ENCODE peak calls at places on chromosomes 16 and 17, in nine cellular contexts. One of them, this sample, is unnamed.

GRCh38 chr16:49556252-49557069 is 182.9 kb downstream of the C16orf78 start:
- DNase-seq in lower leg skin: no peak
- DNase-seq in GM12892: no peak
- DNase-seq in right lobe of liver: no peak
- DNase-seq in ovary: no peak
- DNase-seq in body of pancreas: no peak
- DNase-seq in H54: peak; percentile 15
- DNase-seq in GM12891: no peak
- DNase-seq in IMR-90: peak; percentile 35
- DNase-seq in this sample: peak; percentile 5

GRCh38 chr16:73176577-73177013 is 128.7 kb upstream of the ZFHX3 start:
- DNase-seq in lower leg skin: no peak
- DNase-seq in body of pancreas: no peak
- DNase-seq in GM12892: no peak
- DNase-seq in H54: peak; percentile 45
- DNase-seq in GM12891: no peak
- DNase-seq in right lobe of liver: no peak
- DNase-seq in IMR-90: peak; percentile 94
- DNase-seq in ovary: no peak
- DNase-seq in this sample: peak; percentile 39

GRCh38 chr17:82399601-82400101 is 18.5 kb upstream of the HEXD start:
- DNase-seq in GM12892: no peak
- DNase-seq in GM12891: no peak
- DNase-seq in IMR-90: no peak
- DNase-seq in right lobe of liver: no peak
- DNase-seq in lower leg skin: no peak
- DNase-seq in H54: no peak
- DNase-seq in ovary: no peak
- DNase-seq in body of pancreas: no peak
- DNase-seq in this sample: no peak

GRCh38 chr17:8862213-8863056 is 5.0 kb downstream of the PIK3R6 start:
- DNase-seq in right lobe of liver: no peak
- DNase-seq in body of pancreas: no peak
- DNase-seq in lower leg skin: peak; percentile 60
- DNase-seq in GM12892: no peak
- DNase-seq in GM12891: no peak
- DNase-seq in H54: no peak
- DNase-seq in IMR-90: no peak
- DNase-seq in ovary: no peak
- DNase-seq in this sample: no peak

GRCh38 chr16:66270333-66270927 is 96.1 kb upstream of the CDH5 start:
- DNase-seq in GM12892: peak; percentile 84
- DNase-seq in lower leg skin: peak; percentile 91
- DNase-seq in IMR-90: peak; percentile 54
- DNase-seq in ovary: peak; percentile 87
- DNase-seq in right lobe of liver: peak; percentile 70
- DNase-seq in body of pancreas: peak; percentile 64
- DNase-seq in H54: peak; percentile 80
- DNase-seq in GM12891: peak; percentile 88
- DNase-seq in this sample: peak; percentile 54

GRCh38 chr16:16075463-16076399 is 126.3 kb downstream of the ABCC1 start:
- DNase-seq in IMR-90: peak; percentile 41
- DNase-seq in GM12891: no peak
- DNase-seq in lower leg skin: peak; percentile 90
- DNase-seq in ovary: peak; percentile 72
- DNase-seq in H54: no peak
- DNase-seq in body of pancreas: peak; percentile 36
- DNase-seq in right lobe of liver: peak; percentile 58
- DNase-seq in GM12892: no peak
- DNase-seq in this sample: no peak

GRCh38 chr16:23691483-23692189 is 12.9 kb downstream of the PLK1 start:
- DNase-seq in H54: peak; percentile 64
- DNase-seq in ovary: no peak
- DNase-seq in body of pancreas: no peak
- DNase-seq in right lobe of liver: no peak
- DNase-seq in GM12891: no peak
- DNase-seq in IMR-90: no peak
- DNase-seq in lower leg skin: no peak
- DNase-seq in GM12892: no peak
- DNase-seq in this sample: no peak

GRCh38 chr17:27413792-27414191 is 42.5 kb upstream of the KSR1 start:
- DNase-seq in lower leg skin: peak; percentile 13
- DNase-seq in GM12891: no peak
- DNase-seq in GM12892: no peak
- DNase-seq in H54: no peak
- DNase-seq in IMR-90: no peak
- DNase-seq in right lobe of liver: no peak
- DNase-seq in body of pancreas: no peak
- DNase-seq in ovary: no peak
- DNase-seq in this sample: no peak

GRCh38 chr16:66521951-66522771 is 27.8 kb downstream of the TK2 start:
- DNase-seq in right lobe of liver: peak; percentile 67
- DNase-seq in lower leg skin: peak; percentile 88
- DNase-seq in GM12892: peak; percentile 47
- DNase-seq in IMR-90: peak; percentile 76
- DNase-seq in H54: peak; percentile 82
- DNase-seq in ovary: no peak
- DNase-seq in GM12891: peak; percentile 35
- DNase-seq in body of pancreas: no peak
- DNase-seq in this sample: no peak

GRCh38 chr16:84950906-84951305 is 60.4 kb downstream of the ZDHHC7 start:
- DNase-seq in ovary: no peak
- DNase-seq in right lobe of liver: no peak
- DNase-seq in H54: no peak
- DNase-seq in IMR-90: no peak
- DNase-seq in body of pancreas: no peak
- DNase-seq in GM12892: no peak
- DNase-seq in GM12891: no peak
- DNase-seq in lower leg skin: no peak
- DNase-seq in this sample: peak; percentile 36

GRCh38 chr17:45848868-45849535 is 4.3 kb downstream of the SPPL2C start:
- DNase-seq in body of pancreas: no peak
- DNase-seq in GM12892: no peak
- DNase-seq in right lobe of liver: no peak
- DNase-seq in IMR-90: no peak
- DNase-seq in GM12891: no peak
- DNase-seq in H54: no peak
- DNase-seq in lower leg skin: no peak
- DNase-seq in ovary: no peak
- DNase-seq in this sample: no peak

GRCh38 chr16:18037051-18037450 is 299.5 kb downstream of the NPIPA8 start:
- DNase-seq in GM12892: no peak
- DNase-seq in H54: no peak
- DNase-seq in right lobe of liver: no peak
- DNase-seq in IMR-90: no peak
- DNase-seq in lower leg skin: no peak
- DNase-seq in GM12891: no peak
- DNase-seq in ovary: no peak
- DNase-seq in body of pancreas: no peak
- DNase-seq in this sample: no peak

GRCh38 chr17:39099686-39100293 is 51.6 kb downstream of the PLXDC1 start:
- DNase-seq in lower leg skin: no peak
- DNase-seq in body of pancreas: peak; percentile 17
- DNase-seq in IMR-90: peak; percentile 62
- DNase-seq in right lobe of liver: no peak
- DNase-seq in H54: no peak
- DNase-seq in GM12891: no peak
- DNase-seq in GM12892: no peak
- DNase-seq in ovary: peak; percentile 93
- DNase-seq in this sample: no peak

GRCh38 chr17:4161179-4161559 is 18.2 kb downstream of the CYB5D2 start:
- DNase-seq in body of pancreas: no peak
- DNase-seq in right lobe of liver: no peak
- DNase-seq in H54: peak; percentile 90
- DNase-seq in GM12892: no peak
- DNase-seq in lower leg skin: no peak
- DNase-seq in GM12891: no peak
- DNase-seq in IMR-90: peak; percentile 93
- DNase-seq in ovary: no peak
- DNase-seq in this sample: no peak

GRCh38 chr16:62135903-62136302 is 99.7 kb upstream of the CDH8 start:
- DNase-seq in body of pancreas: no peak
- DNase-seq in GM12891: no peak
- DNase-seq in H54: no peak
- DNase-seq in lower leg skin: no peak
- DNase-seq in right lobe of liver: no peak
- DNase-seq in ovary: no peak
- DNase-seq in GM12892: no peak
- DNase-seq in IMR-90: no peak
- DNase-seq in this sample: no peak

GRCh38 chr17:44324092-44324570 is 492 bp downstream of the SLC25A39 start:
- DNase-seq in ovary: no peak
- DNase-seq in GM12892: no peak
- DNase-seq in IMR-90: no peak
- DNase-seq in H54: no peak
- DNase-seq in body of pancreas: peak; percentile 37
- DNase-seq in lower leg skin: peak; percentile 89
- DNase-seq in right lobe of liver: no peak
- DNase-seq in GM12891: no peak
- DNase-seq in this sample: peak; percentile 63
- TF ChIP-seq POLR2A in ovary: no peak
- TF ChIP-seq POLR2A in GM12892: no peak
- TF ChIP-seq POLR2A in IMR-90: no peak
- TF ChIP-seq POLR2A in H54: no peak
- TF ChIP-seq POLR2A in body of pancreas: no peak
- TF ChIP-seq POLR2A in lower leg skin: no peak
- TF ChIP-seq POLR2A in right lobe of liver: no peak
- TF ChIP-seq POLR2A in GM12891: no peak
- TF ChIP-seq POLR2A in this sample: no peak

GRCh38 chr17:41654908-41655607 is 30.7 kb upstream of the KRT17 start:
- DNase-seq in GM12891: no peak
- DNase-seq in GM12892: no peak
- DNase-seq in lower leg skin: no peak
- DNase-seq in right lobe of liver: no peak
- DNase-seq in H54: no peak
- DNase-seq in IMR-90: no peak
- DNase-seq in ovary: no peak
- DNase-seq in body of pancreas: no peak
- DNase-seq in this sample: no peak
- TF ChIP-seq POLR2A in GM12891: no peak
- TF ChIP-seq POLR2A in GM12892: no peak
- TF ChIP-seq POLR2A in lower leg skin: no peak
- TF ChIP-seq POLR2A in right lobe of liver: no peak
- TF ChIP-seq POLR2A in H54: no peak
- TF ChIP-seq POLR2A in IMR-90: no peak
- TF ChIP-seq POLR2A in ovary: no peak
- TF ChIP-seq POLR2A in body of pancreas: no peak
- TF ChIP-seq POLR2A in this sample: no peak

DNA sequence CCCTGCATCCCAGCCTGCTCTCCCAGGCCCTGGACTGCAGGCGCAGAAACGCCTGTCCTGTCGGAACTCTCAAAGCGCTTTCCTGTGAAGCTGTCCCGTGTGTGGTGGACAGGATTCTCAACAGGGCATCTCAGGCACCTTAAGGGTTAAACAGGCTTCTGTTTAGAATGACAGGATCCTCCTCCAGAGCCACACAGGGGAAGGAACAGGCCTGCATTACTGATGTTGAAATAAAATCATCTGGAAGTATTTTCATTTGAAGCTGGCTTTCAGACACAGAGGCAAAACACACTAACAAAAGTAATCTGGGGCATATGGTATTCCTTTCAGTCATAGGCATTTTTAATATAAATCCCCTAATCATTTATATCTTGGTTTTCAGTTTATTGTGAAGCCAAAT is 7.4 kb downstream of the HS3ST3A1 start:
- DNase-seq in lower leg skin: no peak
- DNase-seq in H54: no peak
- DNase-seq in right lobe of liver: no peak
- DNase-seq in IMR-90: no peak
- DNase-seq in body of pancreas: no peak
- DNase-seq in GM12891: no peak
- DNase-seq in GM12892: no peak
- DNase-seq in ovary: no peak
- DNase-seq in this sample: no peak
- TF ChIP-seq POLR2A in lower leg skin: no peak
- TF ChIP-seq POLR2A in H54: no peak
- TF ChIP-seq POLR2A in right lobe of liver: no peak
- TF ChIP-seq POLR2A in IMR-90: no peak
- TF ChIP-seq POLR2A in body of pancreas: no peak
- TF ChIP-seq POLR2A in GM12891: no peak
- TF ChIP-seq POLR2A in GM12892: no peak
- TF ChIP-seq POLR2A in ovary: no peak
- TF ChIP-seq POLR2A in this sample: no peak

GRCh38 chr16:998615-999014 is 17.0 kb downstream of the SOX8 start:
- DNase-seq in lower leg skin: no peak
- DNase-seq in H54: no peak
- DNase-seq in GM12892: no peak
- DNase-seq in IMR-90: no peak
- DNase-seq in right lobe of liver: no peak
- DNase-seq in ovary: no peak
- DNase-seq in GM12891: no peak
- DNase-seq in body of pancreas: no peak
- DNase-seq in this sample: no peak

GRCh38 chr16:998211-998610 is 16.6 kb downstream of the SOX8 start:
- DNase-seq in ovary: no peak
- DNase-seq in GM12892: no peak
- DNase-seq in H54: no peak
- DNase-seq in body of pancreas: no peak
- DNase-seq in right lobe of liver: no peak
- DNase-seq in IMR-90: no peak
- DNase-seq in lower leg skin: no peak
- DNase-seq in GM12891: no peak
- DNase-seq in this sample: no peak

GRCh38 chr16:995783-996182 is 14.2 kb downstream of the SOX8 start:
- DNase-seq in body of pancreas: no peak
- DNase-seq in IMR-90: no peak
- DNase-seq in ovary: no peak
- DNase-seq in GM12891: no peak
- DNase-seq in right lobe of liver: no peak
- DNase-seq in H54: no peak
- DNase-seq in lower leg skin: no peak
- DNase-seq in GM12892: no peak
- DNase-seq in this sample: no peak

GRCh38 chr16:996672-997071 is 15.1 kb downstream of the SOX8 start:
- DNase-seq in right lobe of liver: no peak
- DNase-seq in GM12892: no peak
- DNase-seq in GM12891: no peak
- DNase-seq in lower leg skin: no peak
- DNase-seq in ovary: no peak
- DNase-seq in IMR-90: no peak
- DNase-seq in H54: no peak
- DNase-seq in body of pancreas: no peak
- DNase-seq in this sample: no peak

DNA sequence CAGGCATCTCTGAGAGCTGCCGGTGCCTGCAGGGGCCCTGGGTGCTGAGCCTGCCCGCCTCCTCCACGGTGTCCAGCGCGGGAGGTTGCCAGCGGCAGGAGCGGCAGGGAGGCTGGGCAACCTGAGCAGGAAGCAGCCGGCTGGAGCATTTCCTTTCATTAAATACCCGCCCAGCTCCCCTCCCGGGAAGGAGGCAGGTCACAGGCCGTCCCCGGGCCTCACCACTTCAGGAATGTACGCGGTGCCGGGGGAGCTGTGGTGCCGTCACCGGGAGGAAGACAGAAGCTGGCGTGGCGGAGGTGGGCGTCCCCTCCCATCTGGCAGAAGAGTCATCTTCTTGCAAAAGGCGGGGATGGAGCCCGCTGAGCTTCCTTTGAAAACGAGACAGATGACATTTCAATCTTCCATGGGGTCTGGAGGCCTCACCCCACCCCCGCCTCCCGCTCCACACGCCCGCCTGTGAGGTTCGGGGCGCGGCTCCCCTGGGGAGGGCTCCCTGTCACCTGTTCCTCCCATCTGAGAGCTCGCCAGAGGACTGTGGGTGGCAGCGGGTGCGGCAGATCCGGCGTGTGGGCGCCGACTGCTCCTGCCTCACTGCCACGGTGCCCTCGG is 16.0 kb downstream of the SOX8 start:
- DNase-seq in ovary: no peak
- DNase-seq in GM12891: no peak
- DNase-seq in body of pancreas: peak; percentile 51
- DNase-seq in GM12892: no peak
- DNase-seq in lower leg skin: no peak
- DNase-seq in right lobe of liver: no peak
- DNase-seq in H54: no peak
- DNase-seq in IMR-90: peak; percentile 41
- DNase-seq in this sample: no peak
- TF ChIP-seq POLR2A in ovary: no peak
- TF ChIP-seq POLR2A in GM12891: no peak
- TF ChIP-seq POLR2A in body of pancreas: no peak
- TF ChIP-seq POLR2A in GM12892: no peak
- TF ChIP-seq POLR2A in lower leg skin: no peak
- TF ChIP-seq POLR2A in right lobe of liver: no peak
- TF ChIP-seq POLR2A in H54: no peak
- TF ChIP-seq POLR2A in IMR-90: no peak
- TF ChIP-seq POLR2A in this sample: no peak

This sample was measured in erythroblast.